ENCODE peak calls at places on chromosome 12, in ten cellular contexts. M, B, H, T, Y, Z, Q, E, W and O are unnamed samples.

GRCh38 chr12:114218136-114218535 is 187.8 kb downstream of the TBX5 start:
- DNase-seq in Q (no peak), Z (no peak), E (no peak), M (no peak), Y (no peak), H (no peak), W (no peak), T (no peak), B (no peak), O (no peak)

GRCh38 chr12:124086299-124086898 is 113.4 kb downstream of the ZNF664 start:
- DNase-seq in Q (no peak), Z (no peak), B (no peak), E (no peak), H (no peak), W (no peak), Y (no peak), M (no peak), T (no peak), O (no peak)

GRCh38 chr12:13573698-13574321 is 377.3 kb downstream of the EMP1 start:
- DNase-seq in B (peak), E (peak), M (peak), Z (peak), W (no peak), Q (peak), T (peak), H (peak), Y (no peak), O (no peak)

GRCh38 chr12:130053641-130054040 is 108.6 kb upstream of the FZD10 start:
- DNase-seq in H (no peak), E (no peak), B (no peak), Q (no peak), Y (no peak), Z (peak), T (peak), M (no peak), W (peak), O (peak)

GRCh38 chr12:14514154-14514842 is 53.4 kb downstream of the PLBD1 start:
- DNase-seq in Z (peak), W (peak), Q (peak), E (peak), Y (peak), H (peak), B (peak), M (peak), T (peak), O (no peak)

GRCh38 chr12:132672116-132672515 is 15.0 kb downstream of the POLE start:
- DNase-seq in T (no peak), Y (no peak), Z (no peak), B (no peak), M (no peak), Q (no peak), E (no peak), H (no peak), W (no peak), O (no peak)

GRCh38 chr12:58443273-58443980 is 476.9 kb downstream of the LRIG3 start:
- DNase-seq in T (peak), B (peak), E (no peak), W (peak), Y (no peak), H (no peak), M (peak), Q (peak), Z (peak), O (peak)

GRCh38 chr12:114932806-114933205 is 248.8 kb upstream of the TBX3 start:
- DNase-seq in E (no peak), M (no peak), T (no peak), Z (no peak), B (no peak), W (no peak), Q (no peak), Y (no peak), H (no peak), O (no peak)

GRCh38 chr12:118219106-118219505 is 83.2 kb downstream of the PEBP1 start:
- DNase-seq in Q (no peak), H (no peak), W (no peak), B (no peak), T (no peak), Y (no peak), M (no peak), Z (no peak), E (no peak), O (no peak)

GRCh38 chr12:47004634-47005033 is 74.8 kb upstream of the PCED1B start:
- DNase-seq in T (peak), B (peak), E (no peak), Q (no peak), W (no peak), Z (no peak), M (peak), Y (no peak), H (no peak), O (no peak)

GRCh38 chr12:80099259-80099658 is at the start of gene OTOGL:
- DNase-seq in Y (no peak), E (peak), T (no peak), M (no peak), Z (no peak), W (no peak), Q (peak), H (no peak), B (no peak), O (no peak)

GRCh38 chr12:79421236-79421740 is 269.5 kb downstream of the PAWR start:
- DNase-seq in E (no peak), B (no peak), W (no peak), H (no peak), Y (no peak), Q (no peak), Z (no peak), T (no peak), M (no peak), O (no peak)

GRCh38 chr12:73159952-73160351 is 887.8 kb downstream of the TRHDE start:
- DNase-seq in H (no peak), B (no peak), Z (no peak), W (no peak), E (no peak), T (no peak), M (no peak), Y (no peak), Q (no peak), O (no peak)

GRCh38 chr12:57896139-57896436 is 45.3 kb upstream of the ATP23 start:
- DNase-seq in B (peak), Q (peak), T (no peak), M (peak), W (peak), Y (no peak), E (peak), H (no peak), Z (no peak), O (no peak)

GRCh38 chr12:57046392-57046791 is 3.5 kb downstream of the MYO1A start:
- DNase-seq in E (no peak), Y (no peak), H (no peak), T (no peak), M (no peak), Z (no peak), B (no peak), Q (no peak), W (no peak), O (no peak)

GRCh38 chr12:47032644-47033043 is 46.8 kb upstream of the PCED1B start:
- DNase-seq in Y (peak), T (peak), M (peak), H (peak), Q (peak), B (peak), E (peak), W (peak), Z (peak), O (no peak)

GRCh38 chr12:109291531-109292341 is 17.3 kb downstream of the FOXN4 start:
- DNase-seq in M (peak), B (peak), E (peak), Q (no peak), Z (no peak), W (peak), T (peak), H (no peak), Y (no peak), O (peak)

GRCh38 chr12:86712425-86712843 is 456.2 kb upstream of the MGAT4C start:
- DNase-seq in Y (no peak), E (peak), Q (peak), H (peak), T (peak), Z (peak), B (peak), M (peak), W (no peak), O (no peak)

GRCh38 chr12:19910681-19911080 is 457.7 kb upstream of the PDE3A start:
- DNase-seq in Z (no peak), T (no peak), Y (no peak), W (no peak), E (no peak), M (no peak), Q (no peak), H (peak), B (peak), O (no peak)

GRCh38 chr12:114406326-114407033 is 536 bp upstream of the TBX5 start:
- DNase-seq in Z (no peak), M (peak), T (no peak), W (peak), E (no peak), Y (no peak), B (peak), Q (peak), H (no peak), O (no peak)

GRCh38 chr12:49953146-49953545 is 2.6 kb downstream of the AQP2 start:
- DNase-seq in B (no peak), Q (no peak), H (no peak), W (no peak), T (no peak), Y (no peak), Z (no peak), M (no peak), E (no peak), O (no peak)

GRCh38 chr12:127987199-127987901 is 279.6 kb upstream of the TMEM132C start:
- DNase-seq in E (peak), Q (no peak), Y (no peak), H (no peak), T (no peak), M (peak), W (no peak), Z (no peak), B (no peak), O (no peak)

GRCh38 chr12:67986632-67987031 is 2.6 kb upstream of the IFNG-AS1 start:
- DNase-seq in W (no peak), B (no peak), Z (no peak), T (no peak), Q (no peak), E (no peak), H (no peak), Y (no peak), M (no peak), O (no peak)

GRCh38 chr12:10211975-10212622 is 578 bp upstream of the GABARAPL1 start:
- DNase-seq in T (peak), M (peak), B (peak), W (peak), Q (peak), Z (peak), Y (peak), H (peak), E (peak), O (peak)

GRCh38 chr12:47360771-47361388 is 281.1 kb upstream of the AMIGO2 start:
- DNase-seq in M (peak), E (no peak), H (no peak), Y (no peak), B (peak), W (no peak), Q (no peak), T (no peak), Z (no peak), O (no peak)

GRCh38 chr12:64968989-64969819 is 144.8 kb downstream of the TBC1D30 start:
- DNase-seq in H (peak), Y (no peak), Q (peak), W (peak), T (no peak), E (peak), B (peak), M (peak), Z (peak), O (no peak)

GRCh38 chr12:104201238-104202001 is 14.2 kb upstream of the TXNRD1 start:
- DNase-seq in B (peak), E (peak), W (peak), Z (peak), M (peak), Q (peak), H (peak), T (peak), Y (peak), O (peak)

GRCh38 chr12:99157946-99158345 is 489.6 kb upstream of the GARIN6 start:
- DNase-seq in Q (no peak), T (no peak), H (peak), Z (no peak), W (no peak), M (no peak), Y (no peak), E (peak), B (no peak), O (no peak)

GRCh38 chr12:16389594-16389993 is 42.1 kb downstream of the MGST1 start:
- DNase-seq in W (no peak), E (peak), Z (no peak), B (peak), Q (peak), H (no peak), T (peak), Y (no peak), M (peak), O (no peak)

GRCh38 chr12:108633534-108634224 is at the start of gene SELPLG:
- DNase-seq in Z (no peak), H (no peak), W (no peak), Q (no peak), B (no peak), E (no peak), Y (peak), T (no peak), M (no peak), O (no peak)

GRCh38 chr12:30836656-30837445 is 82.1 kb upstream of the CAPRIN2 start:
- DNase-seq in Z (no peak), Q (no peak), H (no peak), T (no peak), Y (no peak), E (no peak), M (no peak), W (no peak), B (no peak), O (no peak)

GRCh38 chr12:16348435-16349131 is 1.1 kb downstream of the MGST1 start:
- DNase-seq in Y (no peak), M (peak), H (no peak), E (no peak), T (no peak), Z (peak), B (peak), Q (no peak), W (peak), O (no peak)

GRCh38 chr12:64222011-64222765 is at the start of gene KICS2:
- DNase-seq in E (peak), Q (peak), H (peak), M (peak), T (peak), W (peak), Y (peak), B (peak), Z (peak), O (peak)

GRCh38 chr12:109721276-109721675 is 7.7 kb downstream of the FAM222A start:
- DNase-seq in T (no peak), B (no peak), Z (no peak), M (no peak), Y (no peak), Q (no peak), H (no peak), W (no peak), E (no peak), O (no peak)

GRCh38 chr12:80714055-80714454 is 2.7 kb upstream of the MYF5 start:
- DNase-seq in H (no peak), B (peak), Q (no peak), W (peak), E (peak), M (peak), Z (no peak), T (peak), Y (no peak), O (no peak)

GRCh38 chr12:124664395-124665111 is 97.1 kb upstream of the NCOR2 start:
- DNase-seq in Y (no peak), W (no peak), Z (no peak), Q (no peak), B (peak), T (no peak), E (no peak), H (no peak), M (peak), O (no peak)

DNA sequence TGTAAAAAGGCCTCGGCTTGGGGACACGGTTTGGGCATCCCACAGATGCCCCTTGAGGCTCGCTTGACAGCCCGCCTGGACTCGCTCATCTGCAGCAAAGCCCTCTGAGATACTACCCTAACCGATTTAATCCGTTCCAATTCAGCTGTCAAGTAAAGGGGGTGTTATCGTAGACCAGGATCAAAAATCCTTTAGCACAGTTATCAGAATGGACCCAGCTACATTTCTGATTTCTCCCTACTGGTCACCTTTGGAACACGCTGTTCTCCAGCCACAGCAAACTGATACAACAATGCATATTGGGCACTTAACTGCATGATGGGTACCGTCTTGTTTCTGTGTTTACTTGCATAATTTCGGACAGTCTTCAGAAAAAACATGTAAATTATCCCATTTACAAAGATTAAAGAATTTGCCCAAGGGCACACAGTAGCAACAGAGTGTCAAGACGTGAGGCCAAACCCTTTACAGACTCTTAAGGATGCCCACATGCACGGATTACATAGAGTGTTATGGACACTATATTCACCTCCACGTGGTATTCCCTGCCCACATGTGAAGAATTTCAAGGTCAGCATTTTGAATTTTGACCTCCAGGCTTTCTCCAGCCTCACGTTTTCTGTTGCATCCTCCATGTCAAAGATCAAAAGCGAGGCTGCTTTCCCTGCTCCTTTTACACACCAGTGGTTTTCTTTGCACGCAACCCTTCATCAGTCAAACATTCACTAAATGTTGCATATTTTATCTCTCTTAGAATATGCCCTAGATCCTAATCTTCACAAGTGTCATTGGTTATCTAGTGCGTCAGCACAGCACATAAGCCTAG is 3.2 kb upstream of the DUSP6 start:
- DNase-seq in Q (no peak), M (no peak), Y (no peak), Z (no peak), T (no peak), W (no peak), E (peak), B (no peak), H (no peak), O (no peak)
- TF ChIP-seq CTCF in Q (peak), M (no peak), Y (no peak), Z (no peak), T (peak), W (no peak), E (no peak), B (peak), H (peak), O (peak)

DNA sequence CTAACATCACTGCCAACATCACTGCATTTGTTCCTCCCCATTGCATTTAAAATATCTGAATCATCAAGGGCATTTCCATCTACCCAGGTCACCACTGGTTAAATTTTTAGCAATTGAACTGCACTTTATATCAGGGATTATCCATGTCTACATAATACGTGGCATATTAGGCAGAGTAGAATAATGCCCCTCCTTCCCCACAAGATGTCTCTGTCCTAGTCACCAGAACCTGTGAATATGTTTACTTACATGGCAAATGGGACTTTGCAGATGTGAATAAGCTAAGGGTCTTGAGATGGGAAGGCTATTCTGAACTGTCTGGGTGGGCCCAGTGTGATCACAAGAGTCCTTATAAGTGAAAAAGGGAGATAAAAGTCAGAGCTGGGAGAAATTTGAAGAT is 181.7 kb upstream of the ARID2 start:
- DNase-seq in T (no peak), Y (peak), W (no peak), M (peak), B (peak), Q (peak), E (peak), H (no peak), Z (no peak), O (no peak)
- TF ChIP-seq CTCF in T (no peak), Y (no peak), W (peak), M (peak), B (peak), Q (peak), E (peak), H (peak), Z (no peak), O (no peak)

GRCh38 chr12:43282106-43282505 is 269.9 kb downstream of the ADAMTS20 start:
- DNase-seq in Z (peak), E (peak), T (peak), H (peak), W (no peak), B (peak), M (peak), Q (peak), Y (no peak), O (no peak)
- TF ChIP-seq CTCF in Z (peak), E (peak), T (peak), H (no peak), W (no peak), B (peak), M (peak), Q (peak), Y (peak), O (no peak)

DNA sequence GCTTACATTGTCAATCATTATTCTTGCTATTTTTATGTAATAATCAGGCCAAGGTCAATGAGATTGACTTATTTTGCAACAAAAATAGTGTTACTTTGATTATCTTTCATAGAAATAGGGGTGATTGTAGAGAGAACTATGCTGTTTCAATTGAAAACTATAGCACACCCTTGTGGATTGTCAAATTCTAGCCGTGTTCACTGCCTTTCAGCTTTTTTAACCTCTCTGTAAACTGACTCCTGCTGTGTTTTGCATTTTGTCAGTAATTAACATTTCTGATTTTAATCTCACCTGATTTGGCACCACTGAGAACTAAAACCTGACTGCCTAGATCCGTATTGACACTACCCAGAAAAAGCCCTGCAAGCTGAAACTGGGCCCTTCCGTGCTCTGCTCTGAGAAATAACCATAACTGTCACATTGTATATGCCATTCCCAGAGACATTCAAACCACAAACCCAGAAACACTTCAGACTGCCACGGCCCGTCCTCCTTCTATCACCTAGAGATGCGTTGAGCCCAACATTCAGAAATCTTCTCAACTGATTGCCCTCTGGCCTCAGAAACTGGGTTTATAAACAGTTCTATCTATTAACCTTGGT is 26.6 kb upstream of the ETV6 start:
- DNase-seq in Q (no peak), H (no peak), M (no peak), Y (peak), W (peak), T (no peak), E (no peak), Z (no peak), B (peak), O (no peak)
- TF ChIP-seq CTCF in Q (peak), H (peak), M (peak), Y (peak), W (peak), T (peak), E (peak), Z (no peak), B (peak), O (no peak)

GRCh38 chr12:112420740-112421139 is 2.0 kb downstream of the PTPN11 start:
- DNase-seq in W (no peak), Q (no peak), T (no peak), B (no peak), E (no peak), Z (no peak), H (no peak), M (no peak), Y (no peak), O (no peak)

GRCh38 chr12:112419269-112420133 is 754 bp downstream of the PTPN11 start:
- DNase-seq in T (peak), M (peak), W (peak), H (peak), B (peak), Z (peak), Q (peak), Y (no peak), E (peak), O (no peak)

GRCh38 chr12:112418248-112418595 is 525 bp upstream of the PTPN11 start:
- DNase-seq in H (no peak), Y (no peak), W (no peak), B (no peak), E (no peak), M (no peak), T (no peak), Z (no peak), Q (no peak), O (no peak)

GRCh38 chr12:112421363-112421762 is 2.6 kb downstream of the PTPN11 start:
- DNase-seq in M (no peak), Q (no peak), Y (no peak), E (no peak), T (no peak), Z (no peak), W (no peak), B (no peak), H (no peak), O (no peak)

GRCh38 chr12:112418596-112419268 is at the start of gene PTPN11:
- DNase-seq in Z (peak), M (peak), T (peak), W (peak), B (peak), H (peak), E (peak), Y (peak), Q (peak), O (peak)
- TF ChIP-seq CTCF in Z (peak), M (no peak), T (peak), W (peak), B (peak), H (peak), E (peak), Y (peak), Q (peak), O (peak)